ENCODE peak calls at places on chromosomes 12 and 14, in six cellular contexts. P is NCI-H1105 treated with DMSO at 0.1 percent for 48 hours, B is upper lobe of right lung, C is LoVo, U is HCT116, Y is ELR. E is an unnamed sample.

GRCh38 chr14:67940476-67940875 is 120.9 kb downstream of the RAD51B start:
- DNase-seq in U (no peak), B (no peak), Y (no peak), P (no peak), C (no peak), E (peak)

GRCh38 chr14:20775043-20775442 is 6.0 kb upstream of the RNASE6 start:
- DNase-seq in P (no peak), U (no peak), B (no peak), C (no peak), Y (no peak), E (no peak)

GRCh38 chr14:70013269-70013873 is 134.2 kb downstream of the SMOC1 start:
- DNase-seq in Y (peak), P (no peak), U (peak), B (no peak), C (no peak), E (peak)

GRCh38 chr14:89364316-89364715 is 52.7 kb downstream of the FOXN3 start:
- DNase-seq in Y (no peak), P (no peak), C (no peak), B (no peak), U (no peak), E (no peak)

GRCh38 chr12:71312767-71313375 is 126.7 kb upstream of the LGR5 start:
- DNase-seq in B (no peak), Y (peak), P (no peak), U (peak), C (peak), E (peak)

GRCh38 chr14:91383439-91383838 is 34.2 kb downstream of the CCDC88C start:
- DNase-seq in C (no peak), Y (no peak), P (no peak), B (no peak), U (no peak), E (no peak)

GRCh38 chr14:68687746-68688145 is 105.1 kb downstream of the ZFP36L1 start:
- DNase-seq in P (no peak), Y (peak), C (peak), U (peak), B (peak), E (peak)

GRCh38 chr14:70701610-70702009 is 59.9 kb downstream of the TTC9 start:
- DNase-seq in B (no peak), U (no peak), Y (no peak), P (no peak), C (no peak), E (no peak)

GRCh38 chr12:106304797-106305196 is 2.3 kb downstream of the TCP11L2 start:
- DNase-seq in Y (no peak), P (no peak), B (no peak), U (no peak), C (no peak), E (no peak)

GRCh38 chr12:541676-542289 is 82.0 kb downstream of the B4GALNT3 start:
- DNase-seq in Y (no peak), P (no peak), U (no peak), B (no peak), C (no peak), E (no peak)

GRCh38 chr14:61482348-61483206 is 161.2 kb downstream of the PRKCH start:
- DNase-seq in B (no peak), Y (no peak), C (no peak), U (no peak), P (no peak), E (no peak)

GRCh38 chr12:131372706-131373195 is 338.1 kb upstream of the SFSWAP start:
- DNase-seq in P (no peak), C (no peak), U (no peak), Y (no peak), B (no peak), E (no peak)

GRCh38 chr12:55838361-55838760 is 4.4 kb downstream of the MMP19 start:
- DNase-seq in Y (no peak), U (no peak), C (no peak), P (no peak), B (no peak), E (no peak)

GRCh38 chr14:105313381-105314286 is 914 bp upstream of the PACS2 start:
- DNase-seq in P (no peak), U (no peak), B (no peak), Y (peak), C (no peak), E (no peak)

GRCh38 chr12:89276860-89277259 is 75.4 kb downstream of the DUSP6 start:
- DNase-seq in C (no peak), U (no peak), Y (no peak), B (no peak), P (no peak), E (peak)

GRCh38 chr14:70317969-70318634 is 41.4 kb downstream of the COX16 start:
- DNase-seq in Y (peak), P (peak), B (no peak), U (peak), C (peak), E (peak)

GRCh38 chr12:124923906-124924734 is 9.7 kb upstream of the UBC start:
- DNase-seq in C (peak), U (no peak), P (no peak), Y (peak), B (no peak), E (peak)

GRCh38 chr12:48783432-48783831 is 5.5 kb downstream of the ADCY6 start:
- DNase-seq in B (no peak), U (no peak), C (no peak), Y (no peak), P (no peak), E (no peak)

GRCh38 chr12:19412844-19413243 is 26.4 kb upstream of the AEBP2 start:
- DNase-seq in P (no peak), C (no peak), U (no peak), Y (no peak), B (no peak), E (no peak)

GRCh38 chr12:113405687-113406086 is 2.0 kb upstream of the SDS start:
- DNase-seq in B (no peak), P (no peak), Y (no peak), C (no peak), U (no peak), E (no peak)

GRCh38 chr12:87995581-87996178 is 33.5 kb downstream of the C12orf50 start:
- DNase-seq in B (no peak), C (peak), Y (peak), U (peak), P (peak), E (peak)

GRCh38 chr14:99164712-99165111 is 107.3 kb downstream of the BCL11B start:
- DNase-seq in B (no peak), U (no peak), P (peak), Y (no peak), C (no peak), E (no peak)

GRCh38 chr14:100221419-100222218 is 17.3 kb upstream of the YY1 start:
- DNase-seq in C (peak), U (no peak), B (peak), P (no peak), Y (peak), E (peak)

GRCh38 chr14:60648934-60649814 is at the start of gene SIX1:
- DNase-seq in C (peak), P (peak), B (peak), Y (peak), U (peak), E (peak)

GRCh38 chr12:24201258-24201970 is 251.9 kb upstream of the SOX5 start:
- DNase-seq in C (no peak), P (no peak), Y (peak), U (no peak), B (no peak), E (no peak)

GRCh38 chr14:103533137-103533998 is 4.4 kb downstream of the TRMT61A start:
- DNase-seq in B (no peak), Y (no peak), P (no peak), U (no peak), C (no peak), E (no peak)

GRCh38 chr14:96176275-96176674 is 28.4 kb upstream of the BDKRB2 start:
- DNase-seq in C (no peak), B (no peak), U (no peak), Y (peak), P (no peak), E (peak)

GRCh38 chr12:31868980-31869379 is 90.2 kb upstream of the RESF1 start:
- DNase-seq in B (no peak), P (peak), C (peak), Y (peak), U (no peak), E (peak)

GRCh38 chr12:84247931-84248330 is 664.7 kb downstream of the SLC6A15 start:
- DNase-seq in B (no peak), C (no peak), Y (no peak), U (no peak), P (no peak), E (no peak)

E was measured in fibroblast of pulmonary artery.